ENCODE peak calls at places on chromosomes 7 and 10, in eight cellular contexts. H, J, E, R, D, N, G and W are unnamed samples.

GRCh38 chr10:22544325-22545068 is 169.9 kb downstream of the PIP4K2A start:
- DNase-seq in H (peak), J (no peak), E (no peak), R (no peak), D (no peak), N (no peak), G (no peak), W (no peak)

GRCh38 chr7:51354897-51355296 is 38.3 kb upstream of the COBL start:
- DNase-seq in H (no peak), J (no peak), E (no peak), R (no peak), D (no peak), N (no peak), G (no peak), W (no peak)

GRCh38 chr7:73829921-73830617 is 727 bp upstream of the CLDN4 start:
- DNase-seq in H (no peak), J (peak), E (no peak), R (peak), D (no peak), N (no peak), G (no peak), W (no peak)

GRCh38 chr7:80611779-80612178 is 26.7 kb upstream of the CD36 start:
- DNase-seq in H (no peak), J (no peak), E (peak), R (peak), D (no peak), N (peak), G (no peak), W (peak)

GRCh38 chr7:7720193-7720592 is 1.8 kb upstream of the RPA3 start:
- DNase-seq in H (no peak), J (no peak), E (no peak), R (no peak), D (no peak), N (no peak), G (no peak), W (no peak)

GRCh38 chr10:101214446-101215396 is 14.5 kb downstream of the LBX1 start:
- DNase-seq in H (peak), J (peak), E (peak), R (peak), D (no peak), N (peak), G (no peak), W (peak)

GRCh38 chr7:133436014-133436428 is 183.1 kb downstream of the EXOC4 start:
- DNase-seq in H (no peak), J (no peak), E (no peak), R (no peak), D (no peak), N (peak), G (no peak), W (no peak)

GRCh38 chr10:10500941-10501340 is 516.7 kb upstream of the CELF2 start:
- DNase-seq in H (no peak), J (no peak), E (no peak), R (no peak), D (no peak), N (no peak), G (no peak), W (no peak)

GRCh38 chr10:49318751-49319150 is 19.8 kb downstream of the C10orf71 start:
- DNase-seq in H (no peak), J (no peak), E (no peak), R (no peak), D (no peak), N (no peak), G (no peak), W (no peak)

GRCh38 chr10:124935946-124936345 is 6.0 kb upstream of the ZRANB1 start:
- DNase-seq in H (no peak), J (no peak), E (no peak), R (no peak), D (no peak), N (no peak), G (no peak), W (no peak)

GRCh38 chr7:71402684-71403083 is 270.7 kb downstream of the GALNT17 start:
- DNase-seq in H (no peak), J (no peak), E (no peak), R (no peak), D (no peak), N (no peak), G (no peak), W (no peak)

GRCh38 chr7:129530881-129531391 is 28.6 kb downstream of the SMKR1 start:
- DNase-seq in H (no peak), J (no peak), E (no peak), R (peak), D (no peak), N (no peak), G (no peak), W (no peak)

GRCh38 chr7:158394936-158395335 is 192.7 kb downstream of the PTPRN2 start:
- DNase-seq in H (no peak), J (peak), E (peak), R (no peak), D (no peak), N (no peak), G (no peak), W (peak)
- TF ChIP-seq CTCF in H (peak), J (peak), E (peak), R (peak), D (peak), N (peak), G (peak), W (peak)

GRCh38 chr7:121872831-121873764 is at the start of gene PTPRZ1:
- DNase-seq in H (no peak), J (peak), E (peak), R (no peak), D (no peak), N (no peak), G (no peak), W (peak)
- H3K27ac ChIP-seq in H (no peak), J (no peak), E (no peak), R (no peak), D (no peak), N (peak), G (no peak), W (peak)

GRCh38 chr10:54060572-54060971 is 740.5 kb downstream of the PCDH15 start:
- DNase-seq in H (no peak), J (no peak), E (no peak), R (no peak), D (no peak), N (no peak), G (no peak), W (no peak)

GRCh38 chr10:54064215-54064614 is 736.8 kb downstream of the PCDH15 start:
- DNase-seq in H (no peak), J (no peak), E (no peak), R (no peak), D (no peak), N (no peak), G (no peak), W (no peak)

GRCh38 chr10:54066646-54067045 is 734.4 kb downstream of the PCDH15 start:
- DNase-seq in H (no peak), J (no peak), E (no peak), R (no peak), D (no peak), N (no peak), G (no peak), W (no peak)

GRCh38 chr10:54065106-54065505 is 735.9 kb downstream of the PCDH15 start:
- DNase-seq in H (no peak), J (no peak), E (no peak), R (no peak), D (no peak), N (no peak), G (no peak), W (no peak)

GRCh38 chr10:54063514-54063913 is 737.5 kb downstream of the PCDH15 start:
- DNase-seq in H (no peak), J (no peak), E (no peak), R (no peak), D (no peak), N (no peak), G (no peak), W (no peak)
- TF ChIP-seq CTCF in H (no peak), J (no peak), E (no peak), R (no peak), D (no peak), N (no peak), G (no peak), W (no peak)

DNA sequence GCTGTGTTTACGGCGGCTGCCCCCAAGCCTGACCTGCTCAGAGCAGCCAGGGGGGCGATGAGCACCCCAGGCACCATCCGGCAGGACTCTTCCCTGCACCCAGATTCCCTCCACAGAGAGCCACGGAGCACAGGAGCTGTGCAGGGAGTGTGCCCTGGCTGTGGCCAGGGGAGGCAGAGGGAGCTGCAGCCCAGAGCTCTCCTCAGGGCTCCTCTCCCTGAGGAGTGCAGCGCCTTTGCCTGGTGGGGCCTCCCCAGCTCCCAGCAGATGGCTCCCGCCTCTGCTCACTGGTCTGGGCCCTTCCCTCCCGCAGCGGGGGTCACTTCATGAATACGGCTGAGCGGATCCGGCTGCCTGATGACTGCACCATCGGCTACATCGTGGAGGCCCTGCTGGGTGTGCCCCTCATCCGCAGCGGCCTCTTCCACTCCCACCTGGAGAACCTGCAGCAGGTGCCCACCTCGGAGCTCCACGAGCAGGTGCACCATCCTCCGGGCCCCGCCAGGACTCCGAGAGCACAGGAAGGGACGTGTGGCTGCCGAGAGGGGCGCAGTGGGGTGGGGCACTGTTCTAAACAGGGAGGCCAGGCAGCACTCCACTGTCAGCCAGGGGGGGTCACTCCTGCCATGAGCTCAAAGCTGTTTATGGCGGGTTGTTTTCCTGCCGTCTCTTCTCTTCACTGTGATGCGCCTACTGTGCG is 6.5 kb downstream of the LFNG start:
- DNase-seq in H (no peak), J (peak), E (peak), R (no peak), D (no peak), N (peak), G (no peak), W (no peak)
- H3K27ac ChIP-seq in H (peak), J (peak), E (peak), R (no peak), D (no peak), N (no peak), G (no peak), W (peak)

GRCh38 chr10:112631501-112632410 is 184.7 kb downstream of the VTI1A start:
- DNase-seq in H (no peak), J (no peak), E (no peak), R (peak), D (no peak), N (no peak), G (no peak), W (no peak)
- TF ChIP-seq CTCF in H (no peak), J (no peak), E (no peak), R (no peak), D (no peak), N (no peak), G (no peak), W (no peak)

GRCh38 chr10:88092265-88092664 is 228.8 kb downstream of the PTEN start:
- DNase-seq in H (no peak), J (no peak), E (no peak), R (no peak), D (no peak), N (no peak), G (no peak), W (no peak)
- H3K27ac ChIP-seq in H (peak), J (no peak), E (no peak), R (no peak), D (no peak), N (no peak), G (no peak), W (no peak)

DNA sequence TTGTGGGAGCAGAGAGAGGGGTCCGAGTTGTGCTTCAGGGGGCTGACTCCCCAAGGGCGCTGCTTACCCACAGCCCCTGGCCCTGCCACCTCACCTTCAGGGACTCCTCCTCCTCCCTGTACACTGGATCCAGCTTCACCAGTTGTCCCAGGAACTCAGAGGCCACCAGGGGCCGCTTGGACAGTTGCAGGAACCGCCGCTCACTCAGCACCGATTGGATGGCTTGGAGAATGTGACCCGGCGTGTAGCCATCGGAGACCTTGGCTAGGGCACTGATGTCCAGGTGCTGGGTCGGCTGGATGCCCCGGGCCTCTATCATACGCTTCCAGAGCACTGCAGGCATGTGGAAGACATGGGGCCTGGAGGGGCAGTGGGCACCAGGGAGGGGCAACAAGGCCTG is 4.5 kb upstream of the ASB10 start:
- DNase-seq in H (no peak), J (no peak), E (no peak), R (peak), D (no peak), N (no peak), G (no peak), W (no peak)
- TF ChIP-seq CTCF in H (no peak), J (no peak), E (no peak), R (peak), D (no peak), N (no peak), G (no peak), W (no peak)